ENCODE peak calls at places on chromosomes 1 and 21, in four cellular contexts. One of them, this sample, is unnamed.

GRCh38 chr1:22488319-22488718 is 36.7 kb downstream of the ZBTB40 start:
- DNase-seq in NCI-H1930: no peak
- DNase-seq in nephron progenitor cell: no peak
- DNase-seq in fibroblast of pulmonary artery: peak
- DNase-seq in this sample: no peak

GRCh38 chr1:34787461-34788420 is 5.1 kb upstream of the GJA4 start:
- DNase-seq in fibroblast of pulmonary artery: peak
- DNase-seq in NCI-H1930: no peak
- DNase-seq in nephron progenitor cell: no peak
- DNase-seq in this sample: no peak

GRCh38 chr1:117060441-117061317 is 553 bp downstream of the TTF2 start:
- DNase-seq in NCI-H1930: no peak
- DNase-seq in nephron progenitor cell: no peak
- DNase-seq in fibroblast of pulmonary artery: peak
- DNase-seq in this sample: peak

GRCh38 chr1:2137257-2138121 is 57.1 kb downstream of the FAAP20 start:
- DNase-seq in NCI-H1930: no peak
- DNase-seq in fibroblast of pulmonary artery: no peak
- DNase-seq in nephron progenitor cell: no peak
- DNase-seq in this sample: no peak

GRCh38 chr1:87061742-87062156 is 147.3 kb downstream of the HS2ST1 start:
- DNase-seq in fibroblast of pulmonary artery: peak
- DNase-seq in NCI-H1930: no peak
- DNase-seq in nephron progenitor cell: no peak
- DNase-seq in this sample: no peak

GRCh38 chr1:221573727-221574126 is 168.2 kb downstream of the DUSP10 start:
- DNase-seq in fibroblast of pulmonary artery: no peak
- DNase-seq in nephron progenitor cell: no peak
- DNase-seq in NCI-H1930: no peak
- DNase-seq in this sample: peak

GRCh38 chr21:27024971-27025370 is 58.1 kb upstream of the ADAMTS5 start:
- DNase-seq in nephron progenitor cell: no peak
- DNase-seq in NCI-H1930: no peak
- DNase-seq in fibroblast of pulmonary artery: no peak
- DNase-seq in this sample: no peak

GRCh38 chr21:43364851-43365424 is 62.0 kb downstream of the SIK1 start:
- DNase-seq in fibroblast of pulmonary artery: no peak
- DNase-seq in NCI-H1930: no peak
- DNase-seq in nephron progenitor cell: no peak
- DNase-seq in this sample: no peak

GRCh38 chr1:15618685-15619525 is 1.6 kb downstream of the DDI2 start:
- DNase-seq in NCI-H1930: no peak
- DNase-seq in nephron progenitor cell: no peak
- DNase-seq in fibroblast of pulmonary artery: peak
- DNase-seq in this sample: no peak

GRCh38 chr1:154493276-154493675 is 8.7 kb upstream of the TDRD10 start:
- DNase-seq in NCI-H1930: no peak
- DNase-seq in nephron progenitor cell: no peak
- DNase-seq in fibroblast of pulmonary artery: no peak
- DNase-seq in this sample: no peak

GRCh38 chr1:147669475-147670318 is 627 bp downstream of the ACP6 start:
- DNase-seq in nephron progenitor cell: peak
- DNase-seq in fibroblast of pulmonary artery: peak
- DNase-seq in NCI-H1930: peak
- DNase-seq in this sample: peak

GRCh38 chr1:39539252-39539790 is 37.3 kb downstream of the PABPC4 start:
- DNase-seq in NCI-H1930: peak
- DNase-seq in fibroblast of pulmonary artery: peak
- DNase-seq in nephron progenitor cell: peak
- DNase-seq in this sample: peak

GRCh38 chr1:41805771-41806471 is 112.8 kb downstream of the HIVEP3 start:
- DNase-seq in NCI-H1930: no peak
- DNase-seq in nephron progenitor cell: no peak
- DNase-seq in fibroblast of pulmonary artery: no peak
- DNase-seq in this sample: no peak

This sample was measured in NCI-H2081.